ENCODE peak calls at places on chromosome 13, in five cellular contexts. P, M, K, I and F are unnamed samples. For H3K4me1, the result is how much of the 10 kb centered on the place peaks cover.

GRCh38 chr13:106352850-106353249 is 182.6 kb downstream of the EFNB2 start:
- DNase-seq in P (peak), M (no peak), K (no peak), I (no peak), F (no peak)

GRCh38 chr13:114131581-114132418 is 623 bp downstream of the RASA3 start:
- DNase-seq in P (no peak), M (peak), K (no peak), I (peak), F (peak)

GRCh38 chr13:114062754-114063153 is 69.7 kb downstream of the RASA3 start:
- DNase-seq in P (no peak), M (no peak), K (no peak), I (peak), F (no peak)

GRCh38 chr13:31945202-31945978 is 86.2 kb upstream of the FRY start:
- DNase-seq in P (peak), M (peak), K (no peak), I (peak), F (no peak)

GRCh38 chr13:69856331-69856730 is 251.3 kb upstream of the ATXN8OS start:
- DNase-seq in P (no peak), M (no peak), K (no peak), I (no peak), F (no peak)

GRCh38 chr13:106089251-106089940 is 446.1 kb downstream of the EFNB2 start:
- DNase-seq in P (no peak), M (no peak), K (no peak), I (no peak), F (no peak)

GRCh38 chr13:27425151-27425917 is 915 bp downstream of the GTF3A start:
- DNase-seq in P (no peak), M (no peak), K (no peak), I (peak), F (peak)

GRCh38 chr13:99404005-99404755 is 97.0 kb upstream of the GPR183 start:
- DNase-seq in P (no peak), M (no peak), K (no peak), I (no peak), F (no peak)

GRCh38 chr13:30551194-30551593 is 66.5 kb upstream of the USPL1 start:
- DNase-seq in P (peak), M (no peak), K (no peak), I (peak), F (peak)

GRCh38 chr13:50645092-50645491 is 198.4 kb downstream of the DLEU7 start:
- DNase-seq in P (no peak), M (no peak), K (no peak), I (peak), F (no peak)

GRCh38 chr13:40494932-40495619 is 171.4 kb downstream of the FOXO1 start:
- DNase-seq in P (no peak), M (no peak), K (no peak), I (no peak), F (peak)

GRCh38 chr13:44373601-44374347 is at the start of gene SERP2:
- DNase-seq in P (no peak), M (peak), K (no peak), I (peak), F (no peak)

GRCh38 chr13:27406178-27406939 is 18.1 kb upstream of the GTF3A start:
- DNase-seq in P (peak), M (no peak), K (peak), I (peak), F (peak)

GRCh38 chr13:30708541-30708940 is 26.8 kb upstream of the ALOX5AP start:
- DNase-seq in P (peak), M (no peak), K (no peak), I (peak), F (no peak)

GRCh38 chr13:73140804-73141203 is 82.0 kb downstream of the KLF5 start:
- DNase-seq in P (no peak), M (no peak), K (no peak), I (no peak), F (no peak)

GRCh38 chr13:106145997-106146864 is 389.2 kb downstream of the EFNB2 start:
- DNase-seq in P (no peak), M (no peak), K (no peak), I (no peak), F (no peak)

GRCh38 chr13:38530492-38530891 is 156.4 kb upstream of the FREM2 start:
- DNase-seq in P (peak), M (no peak), K (no peak), I (peak), F (no peak)

GRCh38 chr13:113323869-113324268 is 26.8 kb downstream of the LAMP1 start:
- DNase-seq in P (no peak), M (no peak), K (no peak), I (no peak), F (no peak)

GRCh38 chr13:90416519-90416918 is 931.0 kb upstream of the MIR17HG start:
- DNase-seq in P (peak), M (no peak), K (no peak), I (peak), F (no peak)

GRCh38 chr13:39941236-39941635 is 285.8 kb downstream of the COG6 start:
- DNase-seq in P (no peak), M (no peak), K (no peak), I (no peak), F (no peak)

GRCh38 chr13:22874839-22875238 is 305.9 kb upstream of the SGCG start:
- DNase-seq in P (no peak), M (no peak), K (no peak), I (no peak), F (no peak)

GRCh38 chr13:67148219-67148583 is 81.9 kb downstream of the PCDH9 start:
- DNase-seq in P (peak), M (no peak), K (no peak), I (peak), F (no peak)

GRCh38 chr13:24713022-24713421 is 32.8 kb downstream of the ATP12A start:
- DNase-seq in P (no peak), M (peak), K (no peak), I (no peak), F (no peak)

GRCh38 chr13:20714563-20715339 is 11.3 kb downstream of the IL17D start:
- DNase-seq in P (peak), M (peak), K (no peak), I (peak), F (no peak)

GRCh38 chr13:93420887-93421286 is 194.3 kb downstream of the GPC6 start:
- DNase-seq in P (no peak), M (no peak), K (no peak), I (no peak), F (no peak)

GRCh38 chr13:74052402-74052928 is 81.7 kb downstream of the KLF12 start:
- DNase-seq in P (no peak), M (peak), K (no peak), I (no peak), F (no peak)

GRCh38 chr13:98890920-98891319 is 86.9 kb downstream of the DOCK9 start:
- DNase-seq in P (no peak), M (no peak), K (no peak), I (no peak), F (no peak)

GRCh38 chr13:29474991-29475390 is 120.5 kb downstream of the SLC7A1 start:
- DNase-seq in P (peak), M (no peak), K (no peak), I (peak), F (no peak)

GRCh38 chr13:99751517-99752199 is 219.9 kb downstream of the ZIC5 start:
- DNase-seq in P (no peak), M (no peak), K (no peak), I (no peak), F (no peak)

GRCh38 chr13:66780814-66781213 is 449.3 kb downstream of the PCDH9 start:
- DNase-seq in P (peak), M (no peak), K (no peak), I (peak), F (no peak)

GRCh38 chr13:96967248-96967745 is 27.0 kb downstream of the OXGR1 start:
- DNase-seq in P (no peak), M (no peak), K (no peak), I (no peak), F (no peak)

GRCh38 chr13:40553356-40553755 is 113.1 kb downstream of the FOXO1 start:
- DNase-seq in P (no peak), M (no peak), K (no peak), I (no peak), F (no peak)

GRCh38 chr13:20351279-20352022 is 119.3 kb upstream of the GJB6 start:
- DNase-seq in P (peak), M (no peak), K (no peak), I (peak), F (no peak)

GRCh38 chr13:40611004-40611403 is 55.4 kb downstream of the FOXO1 start:
- DNase-seq in P (no peak), M (no peak), K (no peak), I (no peak), F (no peak)

GRCh38 chr13:29892149-29892548 is 41.7 kb upstream of the UBL3 start:
- DNase-seq in P (no peak), M (no peak), K (no peak), I (no peak), F (no peak)

GRCh38 chr13:46605824-46606554 is 53.0 kb downstream of the LRCH1 start:
- DNase-seq in P (no peak), M (no peak), K (no peak), I (no peak), F (no peak)

GRCh38 chr13:97141564-97142005 is 80.5 kb upstream of the MBNL2 start:
- DNase-seq in P (peak), M (peak), K (no peak), I (peak), F (no peak)

GRCh38 chr13:36261976-36262375 is 35.6 kb downstream of the CCDC169 start:
- DNase-seq in P (no peak), M (no peak), K (no peak), I (peak), F (no peak)

GRCh38 chr13:111202745-111203144 is 87.6 kb downstream of the ARHGEF7 start:
- DNase-seq in P (peak), M (no peak), K (no peak), I (peak), F (peak)
- H3K4me3 ChIP-seq in P (no peak), M (peak), K (no peak), I (no peak), F (no peak)

DNA sequence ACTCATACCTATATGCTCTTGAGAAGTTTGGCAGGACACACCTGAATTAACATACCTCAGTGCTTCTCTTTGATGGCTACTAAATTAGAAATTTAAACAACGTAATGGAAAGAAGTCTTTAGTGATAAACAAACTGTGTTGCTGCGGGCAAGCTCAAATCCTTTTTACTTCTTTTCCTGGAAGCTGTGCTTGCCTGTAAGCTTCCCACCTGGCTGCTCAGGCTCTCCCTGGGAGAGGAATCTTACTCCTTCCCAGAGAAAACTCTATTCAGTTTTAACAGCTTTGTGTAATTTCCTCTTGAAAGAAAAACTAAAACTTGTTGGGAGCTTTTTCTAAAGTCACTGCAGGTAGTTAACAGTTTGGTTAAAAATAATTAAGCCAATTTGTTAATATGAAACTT is 1252.8 kb downstream of the PCDH17 start:
- DNase-seq in P (no peak), M (no peak), K (no peak), I (no peak), F (no peak)
- H3K4me1 ChIP-seq in P (under half), M (under half), K (under half), I (under half), F (under half)

GRCh38 chr13:77222000-77222690 is 104.7 kb downstream of the MYCBP2 start:
- DNase-seq in P (no peak), M (no peak), K (no peak), I (no peak), F (no peak)

GRCh38 chr13:77219401-77219800 is 107.5 kb downstream of the MYCBP2 start:
- DNase-seq in P (no peak), M (no peak), K (no peak), I (no peak), F (no peak)

GRCh38 chr13:77213644-77214043 is 113.2 kb downstream of the MYCBP2 start:
- DNase-seq in P (peak), M (no peak), K (no peak), I (peak), F (no peak)

GRCh38 chr13:77215543-77215942 is 111.4 kb downstream of the MYCBP2 start:
- DNase-seq in P (no peak), M (no peak), K (no peak), I (no peak), F (no peak)

GRCh38 chr13:77218274-77218673 is 108.6 kb downstream of the MYCBP2 start:
- DNase-seq in P (no peak), M (no peak), K (no peak), I (no peak), F (no peak)
- H3K27ac ChIP-seq in P (no peak), M (no peak), K (no peak), I (no peak), F (no peak)

DNA sequence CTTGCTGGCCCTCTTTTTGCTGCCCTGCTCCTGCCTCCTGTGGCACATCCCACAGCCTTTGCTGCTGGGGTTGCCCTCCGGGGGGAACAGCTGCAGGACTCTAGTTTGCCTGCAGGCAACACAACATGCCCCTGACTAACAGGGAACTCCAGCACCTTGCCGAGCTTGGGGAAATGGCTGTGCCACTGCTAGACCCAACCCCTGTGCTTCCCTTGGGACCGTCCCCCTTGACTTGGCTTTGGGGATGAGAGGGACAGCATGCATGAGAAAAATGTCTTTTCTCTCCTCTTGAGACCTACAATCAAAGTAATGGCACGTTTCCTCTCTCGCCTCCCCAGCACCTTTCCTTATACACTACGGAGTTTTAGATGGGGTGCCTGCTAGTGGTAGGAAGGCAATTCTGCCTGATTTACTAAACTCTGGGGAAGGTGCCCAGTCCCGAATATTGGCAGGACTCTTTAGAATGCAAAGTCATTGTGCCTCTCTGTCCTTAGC is 12.4 kb upstream of the VWA8 start:
- DNase-seq in P (no peak), M (no peak), K (no peak), I (no peak), F (no peak)
- H3K4me3 ChIP-seq in P (no peak), M (no peak), K (no peak), I (no peak), F (no peak)

GRCh38 chr13:33217256-33217655 is 68.3 kb downstream of the STARD13 start:
- DNase-seq in P (no peak), M (no peak), K (no peak), I (no peak), F (no peak)
- H3K4me1 ChIP-seq in P (under half), M (under half), K (under half), I (under half), F (under half)

GRCh38 chr13:75738841-75739240 is 102.7 kb downstream of the LMO7 start:
- DNase-seq in P (no peak), M (no peak), K (no peak), I (no peak), F (no peak)
- H3K27ac ChIP-seq in P (peak), M (no peak), K (no peak), I (no peak), F (no peak)

DNA sequence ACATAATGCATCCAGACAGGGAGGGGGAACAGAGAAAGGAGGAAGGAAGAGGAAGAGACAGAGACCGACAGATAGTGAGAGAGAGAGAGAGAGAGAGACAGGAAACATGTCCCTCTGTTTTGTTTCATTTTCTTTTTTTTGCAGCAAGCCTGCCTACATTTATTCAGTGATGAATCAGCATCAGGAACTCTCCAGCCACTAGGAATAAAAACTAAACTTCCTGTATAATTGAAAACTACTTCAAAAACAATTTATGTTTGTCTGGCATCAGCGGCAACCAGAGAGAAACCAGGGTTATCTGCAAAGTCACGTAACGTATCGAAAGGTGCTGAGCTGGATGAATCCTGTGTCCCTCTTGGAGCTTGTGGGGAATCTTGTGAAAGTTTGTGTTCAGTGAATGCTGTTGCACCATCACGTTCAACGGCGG is 148.6 kb upstream of the SOX21 start:
- DNase-seq in P (peak), M (no peak), K (no peak), I (peak), F (peak)
- H3K4me3 ChIP-seq in P (peak), M (peak), K (peak), I (no peak), F (peak)

GRCh38 chr13:49354719-49355118 is 89.1 kb downstream of the CAB39L start:
- DNase-seq in P (no peak), M (no peak), K (no peak), I (no peak), F (no peak)

GRCh38 chr13:49353908-49354307 is 90.0 kb downstream of the CAB39L start:
- DNase-seq in P (no peak), M (no peak), K (no peak), I (no peak), F (no peak)

GRCh38 chr13:49356224-49356623 is 87.6 kb downstream of the CAB39L start:
- DNase-seq in P (peak), M (no peak), K (no peak), I (peak), F (no peak)

GRCh38 chr13:49351871-49352270 is 92.0 kb downstream of the CAB39L start:
- DNase-seq in P (peak), M (no peak), K (no peak), I (no peak), F (no peak)

DNA sequence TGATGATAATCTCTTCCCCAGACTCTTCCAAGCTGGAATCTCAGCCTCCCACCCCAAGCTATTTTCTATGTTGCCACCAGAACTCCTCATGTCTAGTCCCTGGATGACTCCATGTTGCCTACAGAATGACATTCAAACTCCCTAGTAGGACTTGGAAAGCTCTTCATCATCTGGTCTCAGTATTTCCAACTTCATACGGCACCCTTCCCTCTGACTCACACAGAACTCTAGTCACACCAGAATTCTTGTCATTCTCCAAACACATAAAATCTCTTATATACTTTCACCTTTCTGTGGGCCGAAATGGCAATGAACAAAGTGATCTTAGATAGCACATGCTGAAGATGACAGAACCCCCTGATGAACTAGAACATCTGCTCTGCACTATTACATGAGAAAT is 86.2 kb downstream of the CAB39L start:
- DNase-seq in P (peak), M (no peak), K (no peak), I (no peak), F (no peak)
- H3K4me1 ChIP-seq in P (under half), M (under half), K (under half), I (under half), F (under half)

DNA sequence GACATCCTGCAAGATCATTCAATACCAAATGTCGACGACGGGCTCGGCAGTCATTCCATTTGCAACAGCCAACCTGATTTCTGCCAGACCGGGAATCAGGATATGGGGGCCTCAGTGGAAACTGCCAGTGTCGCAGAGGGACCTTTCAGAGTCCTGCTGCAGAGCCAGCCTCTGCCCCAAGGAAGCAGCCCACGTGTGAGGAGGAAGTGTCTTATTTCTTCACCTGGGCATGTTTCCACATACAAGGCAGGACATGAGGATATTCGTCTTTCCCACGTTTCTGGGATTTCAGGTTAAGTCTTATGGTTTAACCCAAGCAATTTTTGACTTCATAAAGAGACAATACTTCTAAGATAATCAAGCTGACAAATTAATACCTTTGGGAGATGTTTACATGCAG is 69.9 kb downstream of the ABCC4 start:
- DNase-seq in P (no peak), M (no peak), K (no peak), I (no peak), F (no peak)
- H3K27ac ChIP-seq in P (no peak), M (no peak), K (no peak), I (no peak), F (no peak)